ENCODE peak calls at places on chromosomes 12 and 14, in ten cellular contexts. One of them, this sample, is unnamed. For H3K27me3, the result is how much of the 10 kb centered on the place peaks cover.

GRCh38 chr12:132414634-132415340 is 75.2 kb upstream of the FBRSL1 start:
- DNase-seq in suprapubic skin: no peak
- DNase-seq in breast epithelium: peak
- DNase-seq in stomach: peak
- DNase-seq in transverse colon: peak
- DNase-seq in upper lobe of left lung: peak
- DNase-seq in spleen: peak
- DNase-seq in GM12878: no peak
- DNase-seq in HCT116: peak
- DNase-seq in HepG2: peak
- DNase-seq in this sample: peak

GRCh38 chr12:13534645-13535398 is 338.3 kb downstream of the EMP1 start:
- DNase-seq in suprapubic skin: no peak
- DNase-seq in breast epithelium: no peak
- DNase-seq in stomach: peak
- DNase-seq in HepG2: peak
- DNase-seq in GM12878: no peak
- DNase-seq in upper lobe of left lung: no peak
- DNase-seq in transverse colon: peak
- DNase-seq in HCT116: peak
- DNase-seq in spleen: peak
- DNase-seq in this sample: peak

GRCh38 chr12:1204581-1205121 is 213.6 kb downstream of the ERC1 start:
- DNase-seq in upper lobe of left lung: no peak
- DNase-seq in suprapubic skin: no peak
- DNase-seq in transverse colon: no peak
- DNase-seq in HCT116: no peak
- DNase-seq in spleen: no peak
- DNase-seq in breast epithelium: no peak
- DNase-seq in GM12878: peak
- DNase-seq in HepG2: no peak
- DNase-seq in stomach: no peak
- DNase-seq in this sample: no peak

GRCh38 chr12:58873496-58873895 is 46.8 kb downstream of the LRIG3 start:
- DNase-seq in stomach: no peak
- DNase-seq in GM12878: no peak
- DNase-seq in HepG2: no peak
- DNase-seq in breast epithelium: no peak
- DNase-seq in transverse colon: no peak
- DNase-seq in suprapubic skin: no peak
- DNase-seq in HCT116: no peak
- DNase-seq in upper lobe of left lung: no peak
- DNase-seq in spleen: no peak
- DNase-seq in this sample: no peak

GRCh38 chr12:121397521-121397920 is 2.4 kb upstream of the RNF34 start:
- DNase-seq in stomach: no peak
- DNase-seq in GM12878: no peak
- DNase-seq in spleen: no peak
- DNase-seq in HepG2: no peak
- DNase-seq in suprapubic skin: no peak
- DNase-seq in upper lobe of left lung: no peak
- DNase-seq in HCT116: no peak
- DNase-seq in transverse colon: no peak
- DNase-seq in breast epithelium: no peak
- DNase-seq in this sample: no peak

GRCh38 chr12:102970780-102971179 is 13.3 kb downstream of the ASCL1 start:
- DNase-seq in HCT116: no peak
- DNase-seq in suprapubic skin: no peak
- DNase-seq in transverse colon: no peak
- DNase-seq in breast epithelium: no peak
- DNase-seq in stomach: no peak
- DNase-seq in HepG2: no peak
- DNase-seq in upper lobe of left lung: no peak
- DNase-seq in spleen: no peak
- DNase-seq in GM12878: no peak
- DNase-seq in this sample: no peak

GRCh38 chr14:92308676-92309075 is 14.3 kb upstream of the SLC24A4 start:
- DNase-seq in GM12878: no peak
- DNase-seq in HCT116: no peak
- DNase-seq in upper lobe of left lung: peak
- DNase-seq in HepG2: no peak
- DNase-seq in spleen: no peak
- DNase-seq in suprapubic skin: no peak
- DNase-seq in stomach: no peak
- DNase-seq in breast epithelium: no peak
- DNase-seq in transverse colon: no peak
- DNase-seq in this sample: no peak

GRCh38 chr14:103057372-103058208 is at the start of gene CDC42BPB:
- DNase-seq in suprapubic skin: peak
- DNase-seq in stomach: peak
- DNase-seq in upper lobe of left lung: peak
- DNase-seq in GM12878: no peak
- DNase-seq in breast epithelium: peak
- DNase-seq in spleen: peak
- DNase-seq in HCT116: peak
- DNase-seq in HepG2: peak
- DNase-seq in transverse colon: peak
- DNase-seq in this sample: peak

GRCh38 chr14:49052516-49052915 is 533.7 kb downstream of the RPS29 start:
- DNase-seq in upper lobe of left lung: no peak
- DNase-seq in transverse colon: no peak
- DNase-seq in breast epithelium: no peak
- DNase-seq in HCT116: no peak
- DNase-seq in spleen: no peak
- DNase-seq in stomach: no peak
- DNase-seq in HepG2: no peak
- DNase-seq in suprapubic skin: no peak
- DNase-seq in GM12878: no peak
- DNase-seq in this sample: no peak

GRCh38 chr14:92121207-92121669 is 268 bp downstream of the NDUFB1 start:
- DNase-seq in transverse colon: peak
- DNase-seq in breast epithelium: no peak
- DNase-seq in spleen: no peak
- DNase-seq in suprapubic skin: peak
- DNase-seq in upper lobe of left lung: no peak
- DNase-seq in GM12878: no peak
- DNase-seq in HepG2: peak
- DNase-seq in stomach: peak
- DNase-seq in HCT116: no peak
- DNase-seq in this sample: peak

GRCh38 chr14:61140872-61141271 is 140.3 kb downstream of the TMEM30B start:
- DNase-seq in GM12878: no peak
- DNase-seq in spleen: no peak
- DNase-seq in stomach: no peak
- DNase-seq in HepG2: no peak
- DNase-seq in transverse colon: no peak
- DNase-seq in upper lobe of left lung: no peak
- DNase-seq in HCT116: peak
- DNase-seq in suprapubic skin: no peak
- DNase-seq in breast epithelium: no peak
- DNase-seq in this sample: no peak

GRCh38 chr14:29654910-29655590 is 272.6 kb downstream of the PRKD1 start:
- DNase-seq in HCT116: no peak
- DNase-seq in transverse colon: no peak
- DNase-seq in spleen: no peak
- DNase-seq in upper lobe of left lung: no peak
- DNase-seq in HepG2: no peak
- DNase-seq in stomach: no peak
- DNase-seq in breast epithelium: no peak
- DNase-seq in suprapubic skin: no peak
- DNase-seq in GM12878: no peak
- DNase-seq in this sample: no peak

GRCh38 chr12:165862-166368 is 48.0 kb downstream of the SLC6A12 start:
- DNase-seq in HCT116: no peak
- DNase-seq in transverse colon: no peak
- DNase-seq in breast epithelium: no peak
- DNase-seq in stomach: no peak
- DNase-seq in upper lobe of left lung: no peak
- DNase-seq in HepG2: no peak
- DNase-seq in suprapubic skin: no peak
- DNase-seq in spleen: no peak
- DNase-seq in GM12878: no peak
- DNase-seq in this sample: no peak

GRCh38 chr12:96350982-96351381 is 49.3 kb downstream of the CDK17 start:
- DNase-seq in transverse colon: no peak
- DNase-seq in HCT116: no peak
- DNase-seq in GM12878: no peak
- DNase-seq in upper lobe of left lung: no peak
- DNase-seq in spleen: no peak
- DNase-seq in stomach: no peak
- DNase-seq in suprapubic skin: no peak
- DNase-seq in breast epithelium: no peak
- DNase-seq in HepG2: no peak
- DNase-seq in this sample: no peak

GRCh38 chr14:105836730-105837129 is 310.3 kb downstream of the TMEM121 start:
- DNase-seq in transverse colon: no peak
- DNase-seq in breast epithelium: no peak
- DNase-seq in HepG2: no peak
- DNase-seq in upper lobe of left lung: peak
- DNase-seq in HCT116: no peak
- DNase-seq in spleen: no peak
- DNase-seq in stomach: no peak
- DNase-seq in GM12878: no peak
- DNase-seq in suprapubic skin: no peak
- DNase-seq in this sample: no peak

GRCh38 chr14:100568998-100569733 is 18.1 kb downstream of the BEGAIN start:
- DNase-seq in stomach: no peak
- DNase-seq in GM12878: no peak
- DNase-seq in HepG2: no peak
- DNase-seq in transverse colon: no peak
- DNase-seq in suprapubic skin: no peak
- DNase-seq in breast epithelium: no peak
- DNase-seq in HCT116: no peak
- DNase-seq in spleen: no peak
- DNase-seq in upper lobe of left lung: peak
- DNase-seq in this sample: no peak

GRCh38 chr12:104697186-104697585 is 240.4 kb downstream of the CHST11 start:
- DNase-seq in spleen: no peak
- DNase-seq in HepG2: no peak
- DNase-seq in HCT116: no peak
- DNase-seq in GM12878: no peak
- DNase-seq in upper lobe of left lung: no peak
- DNase-seq in transverse colon: no peak
- DNase-seq in stomach: no peak
- DNase-seq in breast epithelium: no peak
- DNase-seq in suprapubic skin: no peak
- DNase-seq in this sample: no peak

GRCh38 chr12:106247731-106248176 is at the start of gene CKAP4:
- DNase-seq in upper lobe of left lung: peak
- DNase-seq in spleen: peak
- DNase-seq in HepG2: peak
- DNase-seq in HCT116: no peak
- DNase-seq in GM12878: no peak
- DNase-seq in suprapubic skin: peak
- DNase-seq in stomach: peak
- DNase-seq in breast epithelium: peak
- DNase-seq in transverse colon: peak
- DNase-seq in this sample: peak

GRCh38 chr14:92677087-92677668 is 71.2 kb downstream of the LGMN start:
- DNase-seq in HCT116: no peak
- DNase-seq in stomach: no peak
- DNase-seq in GM12878: peak
- DNase-seq in transverse colon: no peak
- DNase-seq in HepG2: no peak
- DNase-seq in breast epithelium: no peak
- DNase-seq in spleen: peak
- DNase-seq in upper lobe of left lung: no peak
- DNase-seq in suprapubic skin: no peak
- DNase-seq in this sample: peak

GRCh38 chr12:101925352-101925751 is 48.0 kb downstream of the DRAM1 start:
- DNase-seq in spleen: no peak
- DNase-seq in stomach: peak
- DNase-seq in GM12878: no peak
- DNase-seq in HCT116: no peak
- DNase-seq in transverse colon: peak
- DNase-seq in upper lobe of left lung: no peak
- DNase-seq in suprapubic skin: peak
- DNase-seq in breast epithelium: peak
- DNase-seq in HepG2: no peak
- DNase-seq in this sample: peak

GRCh38 chr12:69510176-69510827 is 40.1 kb downstream of the FRS2 start:
- DNase-seq in upper lobe of left lung: no peak
- DNase-seq in GM12878: no peak
- DNase-seq in transverse colon: no peak
- DNase-seq in spleen: no peak
- DNase-seq in HepG2: no peak
- DNase-seq in breast epithelium: no peak
- DNase-seq in suprapubic skin: no peak
- DNase-seq in HCT116: no peak
- DNase-seq in stomach: peak
- DNase-seq in this sample: no peak

GRCh38 chr12:5506821-5507231 is 74.9 kb downstream of the NTF3 start:
- DNase-seq in upper lobe of left lung: no peak
- DNase-seq in breast epithelium: no peak
- DNase-seq in spleen: no peak
- DNase-seq in suprapubic skin: peak
- DNase-seq in transverse colon: no peak
- DNase-seq in GM12878: no peak
- DNase-seq in HCT116: no peak
- DNase-seq in stomach: no peak
- DNase-seq in HepG2: no peak
- DNase-seq in this sample: no peak
- TF ChIP-seq POLR2A in upper lobe of left lung: no peak
- TF ChIP-seq POLR2A in breast epithelium: no peak
- TF ChIP-seq POLR2A in spleen: no peak
- TF ChIP-seq POLR2A in suprapubic skin: no peak
- TF ChIP-seq POLR2A in transverse colon: no peak
- TF ChIP-seq POLR2A in GM12878: no peak
- TF ChIP-seq POLR2A in HCT116: no peak
- TF ChIP-seq POLR2A in stomach: no peak
- TF ChIP-seq POLR2A in HepG2: no peak
- TF ChIP-seq POLR2A in this sample: no peak

GRCh38 chr12:52310622-52311281 is 10.4 kb downstream of the KRT83 start:
- DNase-seq in HepG2: no peak
- DNase-seq in suprapubic skin: no peak
- DNase-seq in breast epithelium: no peak
- DNase-seq in upper lobe of left lung: no peak
- DNase-seq in spleen: peak
- DNase-seq in HCT116: no peak
- DNase-seq in transverse colon: no peak
- DNase-seq in stomach: no peak
- DNase-seq in GM12878: no peak
- DNase-seq in this sample: no peak
- H3K27me3 ChIP-seq in HepG2: under half
- H3K27me3 ChIP-seq in suprapubic skin: half or more
- H3K27me3 ChIP-seq in breast epithelium: under half
- H3K27me3 ChIP-seq in upper lobe of left lung: under half
- H3K27me3 ChIP-seq in spleen: under half
- H3K27me3 ChIP-seq in HCT116: under half
- H3K27me3 ChIP-seq in transverse colon: half or more
- H3K27me3 ChIP-seq in stomach: under half
- H3K27me3 ChIP-seq in GM12878: under half
- H3K27me3 ChIP-seq in this sample: under half

GRCh38 chr12:26746315-26746714 is 86.7 kb downstream of the ITPR2 start:
- DNase-seq in GM12878: no peak
- DNase-seq in stomach: no peak
- DNase-seq in upper lobe of left lung: no peak
- DNase-seq in transverse colon: no peak
- DNase-seq in spleen: no peak
- DNase-seq in suprapubic skin: no peak
- DNase-seq in HCT116: no peak
- DNase-seq in HepG2: no peak
- DNase-seq in breast epithelium: no peak
- DNase-seq in this sample: no peak
- TF ChIP-seq POLR2AphosphoS5 in GM12878: no peak
- TF ChIP-seq POLR2AphosphoS5 in stomach: no peak
- TF ChIP-seq POLR2AphosphoS5 in upper lobe of left lung: no peak
- TF ChIP-seq POLR2AphosphoS5 in transverse colon: no peak
- TF ChIP-seq POLR2AphosphoS5 in spleen: no peak
- TF ChIP-seq POLR2AphosphoS5 in suprapubic skin: no peak
- TF ChIP-seq POLR2AphosphoS5 in HCT116: no peak
- TF ChIP-seq POLR2AphosphoS5 in HepG2: no peak
- TF ChIP-seq POLR2AphosphoS5 in breast epithelium: no peak
- TF ChIP-seq POLR2AphosphoS5 in this sample: no peak

GRCh38 chr14:89248430-89249295 is 168.4 kb downstream of the FOXN3 start:
- DNase-seq in HepG2: no peak
- DNase-seq in GM12878: no peak
- DNase-seq in upper lobe of left lung: no peak
- DNase-seq in transverse colon: no peak
- DNase-seq in HCT116: no peak
- DNase-seq in stomach: no peak
- DNase-seq in breast epithelium: no peak
- DNase-seq in suprapubic skin: no peak
- DNase-seq in spleen: no peak
- DNase-seq in this sample: no peak
- TF ChIP-seq POLR2A in HepG2: no peak
- TF ChIP-seq POLR2A in GM12878: no peak
- TF ChIP-seq POLR2A in upper lobe of left lung: no peak
- TF ChIP-seq POLR2A in transverse colon: no peak
- TF ChIP-seq POLR2A in HCT116: no peak
- TF ChIP-seq POLR2A in stomach: no peak
- TF ChIP-seq POLR2A in breast epithelium: no peak
- TF ChIP-seq POLR2A in suprapubic skin: no peak
- TF ChIP-seq POLR2A in spleen: no peak
- TF ChIP-seq POLR2A in this sample: no peak